ENCODE peak calls at places on chromosomes 4 and X, in ten cellular contexts. F, E, A, B, K, Q, S, G, D and P are unnamed samples.

GRCh38 chr4:1869530-1870327 is 1.5 kb upstream of the NSD2 start:
- DNase-seq in A (no peak), F (no peak), B (no peak), E (no peak), S (no peak), D (peak; percentile 73), G (no peak), K (no peak), Q (no peak), P (no peak)

GRCh38 chrX:41828821-41829220 is 94.5 kb downstream of the CASK start:
- DNase-seq in E (peak; percentile 4), F (no peak), Q (no peak), S (peak; percentile 51), K (no peak), A (peak; percentile 33), G (no peak), D (no peak), B (no peak), P (no peak)

GRCh38 chrX:111041018-111041462 is 55.0 kb upstream of the PAK3 start:
- DNase-seq in K (no peak), E (peak; percentile 43), G (peak; percentile 5), D (no peak), B (no peak), F (peak; percentile 9), Q (no peak), S (peak; percentile 97), A (peak; percentile 90), P (peak; percentile 29)

GRCh38 chrX:46876901-46877300 is 35.3 kb upstream of the JADE3 start:
- DNase-seq in S (peak; percentile 18), Q (no peak), G (no peak), F (no peak), K (no peak), D (no peak), A (no peak), B (no peak), E (no peak), P (no peak)

GRCh38 chrX:7190157-7190556 is 42.2 kb upstream of the PUDP start:
- DNase-seq in A (no peak), D (no peak), F (no peak), S (no peak), B (no peak), Q (peak; percentile 45), K (no peak), E (no peak), G (no peak), P (no peak)

GRCh38 chr4:82268050-82268825 is 105.6 kb downstream of the HNRNPD start:
- DNase-seq in G (peak; percentile 87), A (peak; percentile 50), F (peak; percentile 80), Q (peak; percentile 66), E (peak; percentile 79), K (no peak), D (peak; percentile 54), B (peak; percentile 29), S (peak; percentile 37), P (peak; percentile 81)

GRCh38 chr4:159446266-159446976 is 343.5 kb downstream of the RAPGEF2 start:
- DNase-seq in D (peak; percentile 64), F (peak; percentile 69), Q (peak; percentile 50), K (peak; percentile 39), B (peak; percentile 61), S (peak; percentile 77), E (peak; percentile 86), A (peak; percentile 84), G (peak; percentile 84), P (peak; percentile 86)

GRCh38 chrX:37912797-37913196 is 65.4 kb upstream of the DYNLT3 start:
- DNase-seq in F (no peak), Q (no peak), A (no peak), D (no peak), G (no peak), S (peak; percentile 33), K (no peak), B (no peak), E (peak; percentile 0), P (no peak)

GRCh38 chrX:66616944-66617343 is 21.9 kb downstream of the EDA2R start:
- DNase-seq in A (no peak), B (no peak), F (no peak), S (no peak), Q (no peak), K (no peak), E (no peak), D (no peak), G (no peak), P (no peak)

GRCh38 chr4:116101321-116101720 is 984.1 kb downstream of the TRAM1L1 start:
- DNase-seq in A (no peak), Q (no peak), D (no peak), B (no peak), G (no peak), E (no peak), F (no peak), S (no peak), K (no peak), P (no peak)

GRCh38 chr4:116099596-116099995 is 985.8 kb downstream of the TRAM1L1 start:
- DNase-seq in K (no peak), B (no peak), S (no peak), D (no peak), Q (no peak), E (no peak), G (no peak), A (no peak), F (no peak), P (no peak)
- H3K4me1 ChIP-seq in K (no peaks in the 10 kb centered on the region), B (no peaks in the 10 kb centered on the region), S (no peaks in the 10 kb centered on the region), D (no peaks in the 10 kb centered on the region), Q (no peaks in the 10 kb centered on the region), E (no peaks in the 10 kb centered on the region), G (peaks cover 12% of the 10 kb centered on the region), A (no peaks in the 10 kb centered on the region), F (peaks cover 10% of the 10 kb centered on the region), P (no peaks in the 10 kb centered on the region)

GRCh38 chr4:24515698-24516097 is 68.7 kb downstream of the DHX15 start:
- DNase-seq in Q (no peak), G (peak; percentile 70), F (no peak), E (peak; percentile 9), K (no peak), D (no peak), A (no peak), B (no peak), S (no peak), P (no peak)

GRCh38 chr4:24516926-24517325 is 67.4 kb downstream of the DHX15 start:
- DNase-seq in G (no peak), E (no peak), K (no peak), A (no peak), F (no peak), D (no peak), B (no peak), S (no peak), Q (no peak), P (no peak)

GRCh38 chr4:24521544-24521943 is 62.8 kb downstream of the DHX15 start:
- DNase-seq in E (peak; percentile 7), B (no peak), S (no peak), K (no peak), G (no peak), F (no peak), Q (no peak), A (peak; percentile 23), D (no peak), P (no peak)

GRCh38 chr4:24517676-24518075 is 66.7 kb downstream of the DHX15 start:
- DNase-seq in A (no peak), B (no peak), K (no peak), E (no peak), S (no peak), Q (no peak), D (no peak), F (no peak), G (no peak), P (no peak)

DNA sequence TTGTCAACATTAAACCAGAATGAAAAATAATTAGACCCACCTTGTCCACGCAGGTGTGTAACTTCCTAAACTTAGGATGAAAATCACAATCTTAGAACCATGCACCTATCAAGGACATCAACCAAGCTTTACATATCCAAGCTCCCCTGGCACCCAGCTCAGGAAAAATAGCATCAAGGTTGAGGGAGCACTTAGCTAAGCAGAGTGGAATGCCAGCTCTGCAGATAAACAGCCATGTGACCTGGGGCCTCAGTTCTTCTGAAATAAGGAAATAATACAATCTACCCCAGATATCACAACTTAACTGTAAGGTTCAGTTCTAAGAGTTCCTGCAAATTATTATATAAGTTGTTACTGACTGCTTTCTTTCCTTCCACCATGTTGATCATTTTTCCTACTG is 64.7 kb downstream of the DHX15 start:
- DNase-seq in E (peak; percentile 56), F (no peak), B (no peak), Q (no peak), A (peak; percentile 47), D (no peak), K (no peak), G (no peak), S (peak; percentile 71), P (peak; percentile 51)
- H3K4me3 ChIP-seq in E (no peak overlapping the region), F (no peak overlapping the region), B (no peak overlapping the region), Q (no peak overlapping the region), A (no peak overlapping the region), D (no peak overlapping the region), K (no peak overlapping the region), G (no peak overlapping the region), S (no peak overlapping the region), P (no peak overlapping the region)

GRCh38 chrX:70970482-70970999 is 39.6 kb upstream of the SLC7A3 start:
- DNase-seq in Q (peak; percentile 21), E (peak; percentile 47), F (peak; percentile 2), A (peak; percentile 16), D (peak; percentile 34), S (peak; percentile 4), B (no peak), K (no peak), G (peak; percentile 42), P (no peak)
- H2AFZ ChIP-seq in Q (no peak overlapping the region), E (peak overlapping the region; percentile 69), F (no peak overlapping the region), A (no peak overlapping the region), D (no peak overlapping the region), S (no peak overlapping the region), B (peak overlapping the region; percentile 89), K (no peak overlapping the region), G (no peak overlapping the region), P (no peak overlapping the region)

GRCh38 chr4:177293208-177294018 is 16.3 kb upstream of the NEIL3 start:
- DNase-seq in A (no peak), S (no peak), Q (no peak), D (no peak), F (no peak), B (no peak), K (no peak), G (no peak), E (peak; percentile 24), P (no peak)

GRCh38 chr4:177285953-177286352 is 23.7 kb upstream of the NEIL3 start:
- DNase-seq in A (no peak), D (no peak), B (no peak), E (no peak), S (peak; percentile 27), G (no peak), F (no peak), K (no peak), Q (no peak), P (no peak)

GRCh38 chr4:177292171-177292570 is 17.5 kb upstream of the NEIL3 start:
- DNase-seq in A (no peak), G (no peak), B (no peak), K (no peak), S (no peak), D (no peak), E (no peak), F (no peak), Q (no peak), P (no peak)

GRCh38 chr4:177287298-177287697 is 22.4 kb upstream of the NEIL3 start:
- DNase-seq in D (no peak), F (no peak), A (no peak), G (no peak), E (no peak), B (no peak), K (no peak), S (no peak), Q (no peak), P (no peak)

DNA sequence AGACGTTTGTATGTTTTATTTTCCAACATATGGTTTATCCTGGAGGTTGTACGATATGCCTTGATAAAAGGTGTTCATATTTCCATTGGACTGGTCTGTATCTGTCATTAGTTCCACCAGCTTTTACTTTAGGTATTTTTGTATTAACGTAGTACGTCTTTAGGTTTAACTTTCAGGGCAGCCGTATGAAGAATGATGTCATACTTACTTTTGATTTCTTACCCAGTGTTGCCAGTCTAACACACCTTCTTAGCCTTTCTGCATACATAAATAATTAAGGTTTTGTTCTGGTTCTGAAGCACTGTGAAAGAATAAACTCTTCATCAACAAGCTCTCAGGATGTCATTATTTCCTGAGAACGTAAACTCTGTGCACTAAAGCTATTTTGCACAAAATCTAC is 18.9 kb upstream of the NEIL3 start:
- DNase-seq in Q (no peak), S (no peak), A (no peak), E (no peak), B (no peak), F (no peak), D (no peak), K (no peak), G (no peak), P (no peak)
- H3K4me1 ChIP-seq in Q (no peaks in the 10 kb centered on the region), S (no peaks in the 10 kb centered on the region), A (peaks cover 2% of the 10 kb centered on the region), E (peaks cover 8% of the 10 kb centered on the region), B (no peaks in the 10 kb centered on the region), F (no peaks in the 10 kb centered on the region), D (no peaks in the 10 kb centered on the region), K (no peaks in the 10 kb centered on the region), G (peaks cover 11% of the 10 kb centered on the region), P (no peaks in the 10 kb centered on the region)